ENCODE peak calls at places on chromosomes 4 and X, in five cellular contexts. N is SK-N-SH, J is spleen, A is transverse colon, W is GM12878. T is an unnamed sample. For H3K4me1, the result is how much of the 10 kb centered on the place peaks cover.

GRCh38 chr4:113539408-113539807 is 222.1 kb downstream of the CAMK2D start:
- DNase-seq in N (no peak), J (no peak), A (no peak), W (no peak), T (no peak)

GRCh38 chr4:7411896-7412585 is 22.7 kb downstream of the PSAPL1 start:
- DNase-seq in N (peak), J (peak), A (no peak), W (no peak), T (peak)

GRCh38 chr4:97496298-97496873 is 646.9 kb downstream of the STPG2 start:
- DNase-seq in N (no peak), J (no peak), A (no peak), W (no peak), T (no peak)

GRCh38 chr4:1207157-1207470 is 34.7 kb upstream of the SPON2 start:
- DNase-seq in N (no peak), J (no peak), A (no peak), W (no peak), T (no peak)

GRCh38 chr4:16239086-16239485 is 12.8 kb upstream of the TAPT1 start:
- DNase-seq in N (no peak), J (no peak), A (no peak), W (no peak), T (no peak)

GRCh38 chr4:5712931-5713330 is 1.9 kb downstream of the EVC start:
- DNase-seq in N (no peak), J (no peak), A (no peak), W (no peak), T (no peak)

GRCh38 chr4:184983660-184984356 is 34.5 kb upstream of the HELT start:
- DNase-seq in N (peak), J (peak), A (peak), W (peak), T (peak)

GRCh38 chr4:101977096-101977495 is 186.6 kb downstream of the BANK1 start:
- DNase-seq in N (no peak), J (no peak), A (no peak), W (no peak), T (no peak)

GRCh38 chrX:6149231-6149870 is 79.3 kb downstream of the NLGN4X start:
- DNase-seq in N (peak), J (no peak), A (no peak), W (no peak), T (no peak)

GRCh38 chr4:42710761-42711160 is 53.9 kb upstream of the ATP8A1 start:
- DNase-seq in N (no peak), J (no peak), A (no peak), W (no peak), T (no peak)

GRCh38 chrX:124796989-124797388 is 450.6 kb downstream of the SH2D1A start:
- DNase-seq in N (no peak), J (no peak), A (no peak), W (no peak), T (no peak)

GRCh38 chr4:149409186-149410056 is 406.2 kb downstream of the IQCM start:
- DNase-seq in N (no peak), J (no peak), A (no peak), W (no peak), T (no peak)

GRCh38 chr4:87088188-87088587 is 132.2 kb downstream of the KLHL8 start:
- DNase-seq in N (no peak), J (no peak), A (no peak), W (no peak), T (no peak)

GRCh38 chrX:70988425-70988824 is 57.5 kb upstream of the SLC7A3 start:
- DNase-seq in N (no peak), J (no peak), A (no peak), W (no peak), T (no peak)

GRCh38 chrX:53071604-53072417 is 10.4 kb upstream of the TSPYL2 start:
- DNase-seq in N (peak), J (peak), A (peak), W (peak), T (peak)

GRCh38 chr4:142331646-142332045 is 514.5 kb downstream of the INPP4B start:
- DNase-seq in N (no peak), J (no peak), A (no peak), W (no peak), T (no peak)

GRCh38 chr4:22462693-22463092 is 53.2 kb downstream of the ADGRA3 start:
- DNase-seq in N (no peak), J (no peak), A (no peak), W (no peak), T (no peak)

GRCh38 chrX:8748855-8749254 is 16.9 kb upstream of the ANOS1 start:
- DNase-seq in N (peak), J (no peak), A (no peak), W (no peak), T (no peak)

GRCh38 chr4:110615366-110616161 is 7.3 kb downstream of the PITX2 start:
- DNase-seq in N (no peak), J (no peak), A (no peak), W (no peak), T (no peak)

GRCh38 chrX:38973327-38973726 is 172.1 kb downstream of the MID1IP1 start:
- DNase-seq in N (no peak), J (no peak), A (no peak), W (no peak), T (no peak)

GRCh38 chr4:71487324-71487677 is 148.5 kb downstream of the SLC4A4 start:
- DNase-seq in N (no peak), J (no peak), A (no peak), W (no peak), T (no peak)

GRCh38 chrX:119041175-119041574 is 31.6 kb upstream of the CT47C1 start:
- DNase-seq in N (no peak), J (no peak), A (peak), W (no peak), T (peak)

GRCh38 chrX:19272452-19272851 is 71.3 kb upstream of the PDHA1 start:
- DNase-seq in N (no peak), J (no peak), A (no peak), W (peak), T (no peak)

GRCh38 chr4:90798948-90799347 is 671.8 kb downstream of the CCSER1 start:
- DNase-seq in N (no peak), J (no peak), A (no peak), W (no peak), T (no peak)

GRCh38 chr4:30716671-30717207 is 3.4 kb upstream of the PCDH7 start:
- DNase-seq in N (no peak), J (no peak), A (no peak), W (no peak), T (no peak)

GRCh38 chr4:31045724-31046318 is 325.7 kb downstream of the PCDH7 start:
- DNase-seq in N (no peak), J (no peak), A (peak), W (no peak), T (peak)

GRCh38 chrX:68440940-68441339 is 7.6 kb upstream of the OPHN1 start:
- DNase-seq in N (peak), J (no peak), A (peak), W (no peak), T (peak)

GRCh38 chr4:147635348-147635747 is 18.2 kb downstream of the TMEM184C start:
- DNase-seq in N (no peak), J (no peak), A (no peak), W (no peak), T (no peak)
- H3K4me1 ChIP-seq in N (under half), J (under half), A (under half), W (under half), T (under half)

GRCh38 chr4:54637325-54637724 is 20.4 kb upstream of the KIT start:
- DNase-seq in N (no peak), J (no peak), A (no peak), W (no peak), T (no peak)

GRCh38 chr4:54635329-54635728 is 22.4 kb upstream of the KIT start:
- DNase-seq in N (no peak), J (no peak), A (no peak), W (no peak), T (no peak)

GRCh38 chr4:54632537-54632936 is 25.2 kb upstream of the KIT start:
- DNase-seq in N (no peak), J (no peak), A (no peak), W (no peak), T (no peak)
- TF ChIP-seq CTCF in N (no peak), J (no peak), A (no peak), W (no peak), T (no peak)

GRCh38 chr4:105088110-105088879 is 58.4 kb upstream of the TET2 start:
- DNase-seq in N (no peak), J (no peak), A (no peak), W (no peak), T (no peak)
- TF ChIP-seq POLR2AphosphoS5 in N (peak), J (no peak), A (no peak), W (no peak), T (no peak)

GRCh38 chrX:46715997-46716396 is 42.9 kb downstream of the SLC9A7 start:
- DNase-seq in N (no peak), J (no peak), A (no peak), W (no peak), T (no peak)

GRCh38 chrX:46710927-46711623 is 47.8 kb downstream of the SLC9A7 start:
- DNase-seq in N (peak), J (no peak), A (no peak), W (no peak), T (no peak)

GRCh38 chrX:46712733-46713132 is 46.2 kb downstream of the SLC9A7 start:
- DNase-seq in N (no peak), J (no peak), A (no peak), W (no peak), T (no peak)

GRCh38 chrX:46713672-46714487 is 45.0 kb downstream of the SLC9A7 start:
- DNase-seq in N (no peak), J (no peak), A (no peak), W (peak), T (no peak)

DNA sequence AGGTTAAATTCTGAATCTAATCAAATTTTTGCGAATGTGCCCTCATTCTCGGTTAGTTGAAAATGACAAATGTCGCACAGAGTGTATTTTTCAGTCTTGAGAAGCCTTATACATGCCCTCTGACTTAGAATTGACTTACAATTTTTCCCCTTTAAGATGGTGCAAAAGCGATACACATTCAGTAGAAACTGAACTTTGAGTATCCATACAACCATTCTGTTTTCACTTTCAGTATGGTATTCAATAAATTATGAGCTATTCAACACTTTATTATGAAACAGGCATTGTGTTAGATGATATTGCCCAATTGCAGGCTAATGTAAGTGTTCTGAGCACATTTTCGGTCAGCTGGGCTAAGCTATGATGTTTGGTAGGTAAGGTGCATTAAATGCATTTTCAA is 43.4 kb downstream of the SLC9A7 start:
- DNase-seq in N (no peak), J (no peak), A (no peak), W (no peak), T (no peak)
- H3K4me1 ChIP-seq in N (under half), J (under half), A (under half), W (under half), T (under half)